ENCODE peak calls at places on chromosomes 13 and 19, in six cellular contexts. One of them, this sample, is unnamed.

GRCh38 chr19:30856786-30857185 is 484.6 kb downstream of the ZNF536 start:
- DNase-seq in heart left ventricle: no peak
- DNase-seq in colonic mucosa: no peak
- DNase-seq in cardiac muscle cell: no peak
- DNase-seq in stomach: no peak
- DNase-seq in K562: no peak
- DNase-seq in this sample: no peak

GRCh38 chr13:39811051-39811450 is 155.6 kb downstream of the COG6 start:
- DNase-seq in heart left ventricle: no peak
- DNase-seq in colonic mucosa: no peak
- DNase-seq in cardiac muscle cell: no peak
- DNase-seq in stomach: no peak
- DNase-seq in K562: no peak
- DNase-seq in this sample: no peak

GRCh38 chr13:75978815-75979214 is 342.7 kb downstream of the LMO7 start:
- DNase-seq in heart left ventricle: no peak
- DNase-seq in colonic mucosa: no peak
- DNase-seq in cardiac muscle cell: no peak
- DNase-seq in stomach: no peak
- DNase-seq in K562: no peak
- DNase-seq in this sample: no peak

GRCh38 chr13:20127563-20128458 is 33.0 kb downstream of the GJA3 start:
- DNase-seq in heart left ventricle: peak
- DNase-seq in colonic mucosa: peak
- DNase-seq in cardiac muscle cell: peak
- DNase-seq in stomach: peak
- DNase-seq in K562: no peak
- DNase-seq in this sample: peak

GRCh38 chr19:38527466-38528136 is 90.2 kb downstream of the MAP4K1 start:
- DNase-seq in heart left ventricle: no peak
- DNase-seq in colonic mucosa: no peak
- DNase-seq in cardiac muscle cell: no peak
- DNase-seq in stomach: no peak
- DNase-seq in K562: peak
- DNase-seq in this sample: no peak

GRCh38 chr19:17526922-17527321 is 15.5 kb downstream of the PGLS start:
- DNase-seq in heart left ventricle: no peak
- DNase-seq in colonic mucosa: no peak
- DNase-seq in cardiac muscle cell: no peak
- DNase-seq in stomach: no peak
- DNase-seq in K562: no peak
- DNase-seq in this sample: no peak

GRCh38 chr13:113860579-113861432 is 3.1 kb downstream of the GAS6 start:
- DNase-seq in heart left ventricle: no peak
- DNase-seq in colonic mucosa: peak
- DNase-seq in cardiac muscle cell: peak
- DNase-seq in stomach: peak
- DNase-seq in K562: peak
- DNase-seq in this sample: no peak

GRCh38 chr19:47587295-47587694 is 14.3 kb upstream of the ZNF541 start:
- DNase-seq in heart left ventricle: no peak
- DNase-seq in colonic mucosa: no peak
- DNase-seq in cardiac muscle cell: no peak
- DNase-seq in stomach: no peak
- DNase-seq in K562: no peak
- DNase-seq in this sample: no peak

GRCh38 chr13:21176982-21177284 is 475 bp downstream of the MRPL57 start:
- DNase-seq in heart left ventricle: no peak
- DNase-seq in colonic mucosa: no peak
- DNase-seq in cardiac muscle cell: no peak
- DNase-seq in stomach: no peak
- DNase-seq in K562: no peak
- DNase-seq in this sample: peak

GRCh38 chr13:100951031-100951430 is 276.4 kb upstream of the TMTC4 start:
- DNase-seq in heart left ventricle: no peak
- DNase-seq in colonic mucosa: no peak
- DNase-seq in cardiac muscle cell: no peak
- DNase-seq in stomach: no peak
- DNase-seq in K562: no peak
- DNase-seq in this sample: no peak

GRCh38 chr13:76385606-76386005 is 500.6 kb downstream of the KCTD12 start:
- DNase-seq in heart left ventricle: no peak
- DNase-seq in colonic mucosa: no peak
- DNase-seq in cardiac muscle cell: no peak
- DNase-seq in stomach: no peak
- DNase-seq in K562: no peak
- DNase-seq in this sample: no peak

GRCh38 chr19:48506138-48506733 is 5.4 kb downstream of the LMTK3 start:
- DNase-seq in heart left ventricle: no peak
- DNase-seq in colonic mucosa: no peak
- DNase-seq in cardiac muscle cell: no peak
- DNase-seq in stomach: no peak
- DNase-seq in K562: peak
- DNase-seq in this sample: no peak

GRCh38 chr19:13094771-13095392 is 7.8 kb downstream of the LYL1 start:
- DNase-seq in heart left ventricle: peak
- DNase-seq in colonic mucosa: no peak
- DNase-seq in cardiac muscle cell: no peak
- DNase-seq in stomach: no peak
- DNase-seq in K562: peak
- DNase-seq in this sample: no peak

GRCh38 chr19:40827386-40828247 is 22.6 kb downstream of the CYP2A6 start:
- DNase-seq in heart left ventricle: no peak
- DNase-seq in colonic mucosa: no peak
- DNase-seq in cardiac muscle cell: no peak
- DNase-seq in stomach: peak
- DNase-seq in K562: no peak
- DNase-seq in this sample: no peak

GRCh38 chr13:21175656-21176194 is 627 bp downstream of the SKA3 start:
- DNase-seq in heart left ventricle: no peak
- DNase-seq in colonic mucosa: no peak
- DNase-seq in cardiac muscle cell: no peak
- DNase-seq in stomach: no peak
- DNase-seq in K562: no peak
- DNase-seq in this sample: no peak

GRCh38 chr19:56972291-56972914 is 131.9 kb upstream of the PEG3 start:
- DNase-seq in heart left ventricle: no peak
- DNase-seq in colonic mucosa: no peak
- DNase-seq in cardiac muscle cell: no peak
- DNase-seq in stomach: no peak
- DNase-seq in K562: no peak
- DNase-seq in this sample: no peak

GRCh38 chr13:88005188-88005587 is 334.0 kb downstream of the SLITRK5 start:
- DNase-seq in heart left ventricle: no peak
- DNase-seq in colonic mucosa: no peak
- DNase-seq in cardiac muscle cell: no peak
- DNase-seq in stomach: no peak
- DNase-seq in K562: no peak
- DNase-seq in this sample: no peak

DNA sequence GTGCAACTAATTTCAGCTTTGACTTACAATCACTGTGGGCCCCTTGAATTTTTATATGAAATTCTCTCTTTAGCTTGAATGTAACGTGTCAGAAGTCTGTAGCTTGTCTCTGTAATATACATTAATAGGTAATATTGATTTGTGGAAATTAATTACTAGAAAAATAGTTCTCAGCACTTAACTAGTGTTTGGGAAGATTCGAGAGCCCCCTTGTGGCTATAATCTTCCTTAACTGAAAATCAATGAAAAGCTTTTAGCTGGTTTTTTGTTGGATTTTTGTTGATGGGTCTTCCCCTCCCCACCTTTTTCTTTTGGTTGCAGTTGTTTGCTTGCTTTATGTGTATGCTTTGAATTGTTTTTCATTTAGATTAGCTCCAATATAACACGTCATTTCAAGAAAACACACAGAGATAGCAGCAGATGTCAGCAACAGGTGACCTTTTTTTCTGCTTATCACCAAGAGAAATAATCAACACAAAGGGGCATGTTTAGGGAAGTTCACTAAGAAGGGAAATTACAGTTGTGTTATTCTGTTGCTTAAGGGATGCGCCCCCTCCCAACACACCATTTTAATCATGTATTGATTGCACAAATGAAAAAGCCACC is 176.8 kb downstream of the OXGR1 start:
- DNase-seq in heart left ventricle: no peak
- DNase-seq in colonic mucosa: no peak
- DNase-seq in cardiac muscle cell: peak
- DNase-seq in stomach: no peak
- DNase-seq in K562: peak
- DNase-seq in this sample: no peak
- TF ChIP-seq CTCF in heart left ventricle: peak
- TF ChIP-seq CTCF in colonic mucosa: peak
- TF ChIP-seq CTCF in cardiac muscle cell: peak
- TF ChIP-seq CTCF in stomach: peak
- TF ChIP-seq CTCF in K562: peak
- TF ChIP-seq CTCF in this sample: peak

DNA sequence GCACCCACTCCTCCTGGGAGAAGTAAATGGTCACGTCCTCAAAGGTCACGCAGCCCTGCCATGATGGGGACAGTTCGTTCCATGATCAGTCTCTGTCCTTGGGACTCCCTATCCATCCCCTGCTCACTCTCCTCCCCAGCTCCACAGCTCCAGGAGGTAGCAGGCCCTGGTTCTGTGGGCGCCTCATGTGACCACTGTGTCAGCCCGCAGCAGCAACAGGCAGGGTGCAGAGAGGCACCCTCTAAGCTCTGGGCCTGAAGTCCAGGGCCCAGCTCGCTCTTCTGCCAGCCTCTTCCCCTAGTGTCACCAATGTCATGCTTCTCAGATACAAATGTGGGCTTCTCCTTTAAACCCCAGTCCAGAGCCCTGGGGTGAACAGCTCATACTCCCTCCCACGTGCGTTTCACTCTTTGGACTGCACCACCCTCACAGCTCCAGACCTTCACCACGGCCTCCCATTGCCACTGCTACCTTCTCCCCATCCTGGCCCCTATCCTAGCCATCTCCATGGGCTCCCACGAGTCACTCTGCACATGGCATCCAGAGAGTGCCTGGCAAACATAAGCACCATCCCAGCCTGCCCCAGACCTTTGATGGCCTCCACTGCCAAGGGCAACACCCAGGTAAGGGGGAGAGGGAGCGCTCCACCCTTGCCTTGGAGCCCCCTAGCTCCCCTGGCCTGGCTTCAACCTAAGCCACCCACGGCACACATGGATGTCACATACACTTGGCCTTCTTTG is 2.9 kb downstream of the ZNF792 start:
- DNase-seq in heart left ventricle: no peak
- DNase-seq in colonic mucosa: no peak
- DNase-seq in cardiac muscle cell: no peak
- DNase-seq in stomach: no peak
- DNase-seq in K562: no peak
- DNase-seq in this sample: no peak
- H3K27ac ChIP-seq in heart left ventricle: no peak
- H3K27ac ChIP-seq in colonic mucosa: no peak
- H3K27ac ChIP-seq in cardiac muscle cell: no peak
- H3K27ac ChIP-seq in stomach: no peak
- H3K27ac ChIP-seq in K562: no peak
- H3K27ac ChIP-seq in this sample: no peak

GRCh38 chr13:33285420-33286124 is at the start of gene STARD13:
- DNase-seq in heart left ventricle: peak
- DNase-seq in colonic mucosa: peak
- DNase-seq in cardiac muscle cell: peak
- DNase-seq in stomach: peak
- DNase-seq in K562: peak
- DNase-seq in this sample: peak

GRCh38 chr13:33284016-33284415 is 1.5 kb downstream of the STARD13 start:
- DNase-seq in heart left ventricle: no peak
- DNase-seq in colonic mucosa: no peak
- DNase-seq in cardiac muscle cell: no peak
- DNase-seq in stomach: no peak
- DNase-seq in K562: no peak
- DNase-seq in this sample: no peak

GRCh38 chr13:33287142-33287882 is 1.8 kb upstream of the STARD13 start:
- DNase-seq in heart left ventricle: no peak
- DNase-seq in colonic mucosa: no peak
- DNase-seq in cardiac muscle cell: no peak
- DNase-seq in stomach: no peak
- DNase-seq in K562: no peak
- DNase-seq in this sample: no peak

GRCh38 chr13:33284916-33285315 is 639 bp downstream of the STARD13 start:
- DNase-seq in heart left ventricle: no peak
- DNase-seq in colonic mucosa: no peak
- DNase-seq in cardiac muscle cell: no peak
- DNase-seq in stomach: no peak
- DNase-seq in K562: no peak
- DNase-seq in this sample: no peak

GRCh38 chr13:33286143-33286542 is 588 bp upstream of the STARD13 start:
- DNase-seq in heart left ventricle: no peak
- DNase-seq in colonic mucosa: peak
- DNase-seq in cardiac muscle cell: peak
- DNase-seq in stomach: no peak
- DNase-seq in K562: no peak
- DNase-seq in this sample: no peak
- H3K4me3 ChIP-seq in heart left ventricle: peak
- H3K4me3 ChIP-seq in colonic mucosa: peak
- H3K4me3 ChIP-seq in cardiac muscle cell: peak
- H3K4me3 ChIP-seq in stomach: peak
- H3K4me3 ChIP-seq in K562: no peak
- H3K4me3 ChIP-seq in this sample: peak

GRCh38 chr13:81957121-81957520 is 1616.2 kb upstream of the SPRY2 start:
- DNase-seq in heart left ventricle: no peak
- DNase-seq in colonic mucosa: no peak
- DNase-seq in cardiac muscle cell: no peak
- DNase-seq in stomach: no peak
- DNase-seq in K562: no peak
- DNase-seq in this sample: no peak
- TF ChIP-seq CTCF in heart left ventricle: no peak
- TF ChIP-seq CTCF in colonic mucosa: no peak
- TF ChIP-seq CTCF in cardiac muscle cell: no peak
- TF ChIP-seq CTCF in stomach: no peak
- TF ChIP-seq CTCF in K562: no peak
- TF ChIP-seq CTCF in this sample: no peak

GRCh38 chr13:110136660-110137585 is 170.0 kb downstream of the COL4A1 start:
- DNase-seq in heart left ventricle: peak
- DNase-seq in colonic mucosa: no peak
- DNase-seq in cardiac muscle cell: peak
- DNase-seq in stomach: no peak
- DNase-seq in K562: no peak
- DNase-seq in this sample: no peak
- H3K27ac ChIP-seq in heart left ventricle: peak
- H3K27ac ChIP-seq in colonic mucosa: no peak
- H3K27ac ChIP-seq in cardiac muscle cell: no peak
- H3K27ac ChIP-seq in stomach: peak
- H3K27ac ChIP-seq in K562: no peak
- H3K27ac ChIP-seq in this sample: peak

This sample was measured in dorsolateral prefrontal cortex.